ENCODE peak calls at places on chromosomes 3 and 15, in ten cellular contexts. P, D, Z, U, I, C, F, L, W and S are unnamed samples.

GRCh38 chr3:178041931-178042330 is 494.3 kb upstream of the KCNMB2 start:
- DNase-seq in F (no peak), P (no peak), I (no peak), Z (no peak), U (no peak), W (no peak), C (no peak), L (no peak), D (no peak), S (no peak)

GRCh38 chr3:6929918-6930317 is 69.0 kb downstream of the GRM7 start:
- DNase-seq in I (no peak), L (no peak), D (no peak), U (no peak), P (no peak), C (no peak), Z (no peak), F (no peak), W (no peak), S (no peak)

GRCh38 chr3:42061042-42061710 is 30.0 kb upstream of the TRAK1 start:
- DNase-seq in I (no peak), D (peak), U (no peak), C (no peak), W (no peak), Z (no peak), P (no peak), F (no peak), L (no peak), S (no peak)

GRCh38 chr3:172562881-172563835 is 39.9 kb upstream of the TNFSF10 start:
- DNase-seq in U (no peak), L (no peak), Z (peak), I (no peak), W (peak), P (peak), D (no peak), F (no peak), C (no peak), S (no peak)

GRCh38 chr3:129312671-129313414 is 34.2 kb downstream of the HMCES start:
- DNase-seq in I (peak), Z (no peak), L (no peak), C (no peak), W (peak), P (no peak), F (no peak), D (no peak), U (no peak), S (peak)

GRCh38 chr3:31253782-31254181 is 278.9 kb upstream of the STT3B start:
- DNase-seq in C (no peak), P (no peak), D (no peak), L (no peak), Z (no peak), I (no peak), U (no peak), W (no peak), F (no peak), S (no peak)

GRCh38 chr15:95326689-95327525 is 1003.6 kb upstream of the NR2F2 start:
- DNase-seq in F (no peak), W (no peak), U (no peak), L (no peak), D (no peak), Z (no peak), C (no peak), I (no peak), P (no peak), S (no peak)

GRCh38 chr15:92803536-92803851 is 96.6 kb upstream of the CHD2 start:
- DNase-seq in Z (no peak), U (no peak), L (no peak), C (no peak), I (no peak), F (no peak), P (no peak), W (no peak), D (no peak), S (no peak)

GRCh38 chr3:115792206-115792955 is 169.1 kb downstream of the GAP43 start:
- DNase-seq in U (no peak), W (no peak), Z (peak), P (peak), D (no peak), C (no peak), I (no peak), F (no peak), L (no peak), S (no peak)

GRCh38 chr3:129723558-129724324 is 117.3 kb upstream of the PLXND1 start:
- DNase-seq in Z (no peak), P (peak), L (no peak), U (no peak), C (no peak), D (peak), I (no peak), F (no peak), W (no peak), S (no peak)

GRCh38 chr15:92611995-92612745 is 43.4 kb downstream of the FAM174B start:
- DNase-seq in W (no peak), Z (no peak), F (no peak), I (no peak), C (no peak), D (no peak), U (no peak), P (no peak), L (no peak), S (no peak)

GRCh38 chr3:112407214-112407887 is 74.4 kb downstream of the CD200 start:
- DNase-seq in D (no peak), Z (peak), P (no peak), C (no peak), L (no peak), F (no peak), I (no peak), W (no peak), U (no peak), S (no peak)

GRCh38 chr3:171875923-171876412 is 32.8 kb downstream of the TMEM212 start:
- DNase-seq in F (no peak), P (peak), D (no peak), Z (peak), I (no peak), U (no peak), C (no peak), W (peak), L (no peak), S (no peak)

GRCh38 chr3:187759601-187760000 is 14.3 kb upstream of the BCL6 start:
- DNase-seq in Z (no peak), I (no peak), D (no peak), P (no peak), U (no peak), W (peak), C (no peak), F (no peak), L (no peak), S (no peak)

GRCh38 chr15:78322243-78322642 is 17.9 kb upstream of the CRABP1 start:
- DNase-seq in P (peak), I (no peak), D (no peak), C (no peak), L (no peak), W (peak), U (peak), Z (no peak), F (no peak), S (no peak)

GRCh38 chr3:160108357-160108756 is 116.9 kb upstream of the C3orf80 start:
- DNase-seq in W (no peak), L (no peak), P (no peak), I (no peak), Z (no peak), D (no peak), U (no peak), F (no peak), C (no peak), S (no peak)